ENCODE peak calls at places on chromosomes 3 and 15, in five cellular contexts. P is progenitor cell of endocrine pancreas, S is left colon, H is cardiac fibroblast, A is endothelial cell. M is an unnamed sample.
A peak's percentile ranks its signal among the peaks of the same experiment; 100 is the strongest.

GRCh38 chr3:71317140-71317539 is 266.4 kb downstream of the FOXP1 start:
- DNase-seq in P (no peak), A (no peak), H (no peak), S (no peak), M (no peak)

GRCh38 chr3:190585771-190586630 is 72.1 kb downstream of the IL1RAP start:
- DNase-seq in A (no peak), P (no peak), S (no peak), H (peak; percentile 99), M (peak; percentile 92)

GRCh38 chr3:169390310-169390731 is 273.2 kb downstream of the MECOM start:
- DNase-seq in P (no peak), A (no peak), H (peak; percentile 24), S (peak; percentile 41), M (peak; percentile 99)

GRCh38 chr3:61783993-61784718 is 222.8 kb downstream of the PTPRG start:
- DNase-seq in P (no peak), H (peak; percentile 67), S (no peak), A (no peak), M (no peak)

GRCh38 chr15:83565553-83566159 is 88.3 kb upstream of the ADAMTSL3 start:
- DNase-seq in A (peak; percentile 26), H (peak; percentile 59), S (no peak), P (no peak), M (no peak)

GRCh38 chr3:32577621-32578556 is 7.2 kb upstream of the DYNC1LI1 start:
- DNase-seq in H (peak; percentile 59), A (no peak), S (no peak), P (no peak), M (no peak)

GRCh38 chr15:28977377-28978010 is 91.7 kb downstream of the APBA2 start:
- DNase-seq in A (no peak), P (no peak), H (peak; percentile 98), S (no peak), M (peak; percentile 92)

GRCh38 chr15:38225381-38225780 is 27.3 kb upstream of the SPRED1 start:
- DNase-seq in A (no peak), H (peak; percentile 20), P (no peak), S (no peak), M (no peak)

GRCh38 chr15:88090406-88091085 is 166.0 kb downstream of the NTRK3 start:
- DNase-seq in S (no peak), P (no peak), H (no peak), A (no peak), M (no peak)

GRCh38 chr3:148789156-148789555 is 38.5 kb upstream of the CPB1 start:
- DNase-seq in S (no peak), A (no peak), H (peak; percentile 35), P (no peak), M (no peak)

GRCh38 chr15:33028495-33028894 is 166.0 kb downstream of the FMN1 start:
- DNase-seq in A (no peak), P (no peak), H (no peak), S (no peak), M (no peak)

GRCh38 chr15:32112101-32112500 is 81.8 kb downstream of the CHRNA7 start:
- DNase-seq in A (no peak), P (no peak), H (no peak), S (no peak), M (no peak)

GRCh38 chr3:75192065-75192658 is 472.0 kb upstream of the FRG2C start:
- DNase-seq in A (peak; percentile 74), H (peak; percentile 54), P (peak; percentile 14), S (no peak), M (peak; percentile 6)

M was measured in H4.